ENCODE peak calls at places on chromosomes 13 and 19, in nine cellular contexts. One of them, this sample, is unnamed.
A peak's percentile ranks its signal among the peaks of the same experiment; 100 is the strongest.

GRCh38 chr19:5231857-5232503 is 108.6 kb downstream of the PTPRS start:
- DNase-seq in naive thymus-derived CD8-positive, alpha-beta T cell: no peak
- DNase-seq in lower leg skin: no peak
- DNase-seq in left ventricle myocardium inferior: no peak
- DNase-seq in HFFc6: no peak
- DNase-seq in mucosa of descending colon: no peak
- DNase-seq in BJ: no peak
- DNase-seq in head of caudate nucleus: no peak
- DNase-seq in endodermal cell: no peak
- DNase-seq in this sample: no peak

GRCh38 chr19:37309834-37310575 is 60.9 kb upstream of the ZNF527 start:
- DNase-seq in HFFc6: no peak
- DNase-seq in endodermal cell: peak; percentile 59
- DNase-seq in head of caudate nucleus: peak; percentile 27
- DNase-seq in mucosa of descending colon: peak; percentile 28
- DNase-seq in left ventricle myocardium inferior: no peak
- DNase-seq in naive thymus-derived CD8-positive, alpha-beta T cell: no peak
- DNase-seq in BJ: no peak
- DNase-seq in lower leg skin: no peak
- DNase-seq in this sample: no peak

GRCh38 chr19:281156-281853 is 9.9 kb downstream of the PLPP2 start:
- DNase-seq in mucosa of descending colon: no peak
- DNase-seq in left ventricle myocardium inferior: no peak
- DNase-seq in lower leg skin: no peak
- DNase-seq in naive thymus-derived CD8-positive, alpha-beta T cell: no peak
- DNase-seq in endodermal cell: no peak
- DNase-seq in BJ: no peak
- DNase-seq in head of caudate nucleus: no peak
- DNase-seq in HFFc6: no peak
- DNase-seq in this sample: no peak

GRCh38 chr19:44498988-44499387 is 1.3 kb downstream of the ZNF180 start:
- DNase-seq in lower leg skin: no peak
- DNase-seq in naive thymus-derived CD8-positive, alpha-beta T cell: no peak
- DNase-seq in mucosa of descending colon: no peak
- DNase-seq in left ventricle myocardium inferior: no peak
- DNase-seq in head of caudate nucleus: no peak
- DNase-seq in HFFc6: no peak
- DNase-seq in BJ: no peak
- DNase-seq in endodermal cell: no peak
- DNase-seq in this sample: no peak

GRCh38 chr19:38850976-38851621 is 1.3 kb upstream of the HNRNPL start:
- DNase-seq in naive thymus-derived CD8-positive, alpha-beta T cell: peak; percentile 32
- DNase-seq in endodermal cell: no peak
- DNase-seq in head of caudate nucleus: peak; percentile 47
- DNase-seq in mucosa of descending colon: peak; percentile 59
- DNase-seq in left ventricle myocardium inferior: peak; percentile 35
- DNase-seq in lower leg skin: no peak
- DNase-seq in HFFc6: no peak
- DNase-seq in BJ: no peak
- DNase-seq in this sample: peak; percentile 70

GRCh38 chr19:35712529-35712909 is 5.3 kb upstream of the KMT2B start:
- DNase-seq in HFFc6: no peak
- DNase-seq in endodermal cell: no peak
- DNase-seq in lower leg skin: no peak
- DNase-seq in BJ: no peak
- DNase-seq in left ventricle myocardium inferior: no peak
- DNase-seq in mucosa of descending colon: no peak
- DNase-seq in naive thymus-derived CD8-positive, alpha-beta T cell: no peak
- DNase-seq in head of caudate nucleus: no peak
- DNase-seq in this sample: no peak

GRCh38 chr19:52621376-52621775 is 16.8 kb downstream of the ZNF83 start:
- DNase-seq in head of caudate nucleus: no peak
- DNase-seq in left ventricle myocardium inferior: no peak
- DNase-seq in endodermal cell: no peak
- DNase-seq in lower leg skin: no peak
- DNase-seq in naive thymus-derived CD8-positive, alpha-beta T cell: no peak
- DNase-seq in HFFc6: no peak
- DNase-seq in BJ: no peak
- DNase-seq in mucosa of descending colon: no peak
- DNase-seq in this sample: no peak

GRCh38 chr13:71217827-71218226 is 649.2 kb downstream of the DACH1 start:
- DNase-seq in naive thymus-derived CD8-positive, alpha-beta T cell: no peak
- DNase-seq in mucosa of descending colon: no peak
- DNase-seq in head of caudate nucleus: no peak
- DNase-seq in HFFc6: no peak
- DNase-seq in left ventricle myocardium inferior: no peak
- DNase-seq in endodermal cell: no peak
- DNase-seq in BJ: no peak
- DNase-seq in lower leg skin: no peak
- DNase-seq in this sample: no peak

GRCh38 chr19:18279266-18279515 is 2.2 kb downstream of the JUND start:
- DNase-seq in endodermal cell: no peak
- DNase-seq in mucosa of descending colon: no peak
- DNase-seq in lower leg skin: no peak
- DNase-seq in naive thymus-derived CD8-positive, alpha-beta T cell: no peak
- DNase-seq in left ventricle myocardium inferior: no peak
- DNase-seq in HFFc6: no peak
- DNase-seq in BJ: no peak
- DNase-seq in head of caudate nucleus: no peak
- DNase-seq in this sample: no peak

GRCh38 chr13:48738261-48738755 is 84.6 kb downstream of the CYSLTR2 start:
- DNase-seq in endodermal cell: no peak
- DNase-seq in HFFc6: no peak
- DNase-seq in lower leg skin: no peak
- DNase-seq in left ventricle myocardium inferior: no peak
- DNase-seq in BJ: no peak
- DNase-seq in head of caudate nucleus: no peak
- DNase-seq in naive thymus-derived CD8-positive, alpha-beta T cell: no peak
- DNase-seq in mucosa of descending colon: no peak
- DNase-seq in this sample: no peak

GRCh38 chr19:800360-801029 is 3.2 kb downstream of the PTBP1 start:
- DNase-seq in BJ: no peak
- DNase-seq in left ventricle myocardium inferior: no peak
- DNase-seq in naive thymus-derived CD8-positive, alpha-beta T cell: no peak
- DNase-seq in HFFc6: no peak
- DNase-seq in head of caudate nucleus: no peak
- DNase-seq in lower leg skin: no peak
- DNase-seq in endodermal cell: peak; percentile 54
- DNase-seq in mucosa of descending colon: peak; percentile 56
- DNase-seq in this sample: no peak

This sample was measured in ovary.